ENCODE peak calls at places on chromosome 1, in five cellular contexts. V, K, P, W and O are unnamed samples.

GRCh38 chr1:44328767-44329416 is 26.2 kb downstream of the ERI3 start:
- DNase-seq in W (no peak), P (no peak), V (no peak), K (no peak), O (no peak)

GRCh38 chr1:108747128-108747827 is 804 bp downstream of the STXBP3 start:
- DNase-seq in P (peak; percentile 79), W (peak; percentile 66), K (peak; percentile 25), V (peak; percentile 79), O (peak; percentile 16)

GRCh38 chr1:239718997-239719628 is 332.7 kb downstream of the CHRM3 start:
- DNase-seq in P (no peak), V (no peak), W (no peak), K (peak; percentile 38), O (no peak)

GRCh38 chr1:186828612-186829542 is at the start of gene PLA2G4A:
- DNase-seq in W (peak; percentile 38), K (no peak), P (no peak), V (peak; percentile 47), O (no peak)

GRCh38 chr1:94094466-94095111 is 26.4 kb downstream of the ABCA4 start:
- DNase-seq in K (no peak), P (peak; percentile 85), V (peak; percentile 61), W (no peak), O (no peak)

GRCh38 chr1:171142451-171143121 is 42.5 kb upstream of the FMO2 start:
- DNase-seq in K (no peak), V (peak; percentile 12), P (no peak), W (no peak), O (no peak)

GRCh38 chr1:200039849-200040479 is 12.5 kb downstream of the NR5A2 start:
- DNase-seq in V (no peak), W (no peak), P (no peak), K (no peak), O (no peak)

GRCh38 chr1:2046225-2046917 is 3.8 kb upstream of the PRKCZ start:
- DNase-seq in W (peak; percentile 90), V (peak; percentile 51), P (peak; percentile 82), K (no peak), O (no peak)

GRCh38 chr1:211928222-211928856 is 97.8 kb upstream of the LPGAT1 start:
- DNase-seq in W (peak; percentile 40), P (no peak), K (no peak), V (peak; percentile 68), O (no peak)

GRCh38 chr1:192793983-192794767 is 14.7 kb upstream of the RGS2 start:
- DNase-seq in K (no peak), W (no peak), V (no peak), P (no peak), O (no peak)

GRCh38 chr1:23563755-23564374 is 4.6 kb upstream of the ID3 start:
- DNase-seq in K (no peak), W (no peak), P (no peak), V (no peak), O (no peak)

GRCh38 chr1:71193153-71193552 is 112.3 kb upstream of the ZRANB2 start:
- DNase-seq in K (no peak), P (no peak), W (no peak), V (no peak), O (no peak)

GRCh38 chr1:89363638-89364536 is at the start of gene GBP6:
- DNase-seq in P (peak; percentile 60), K (no peak), W (no peak), V (no peak), O (no peak)

GRCh38 chr1:160672789-160673695 is 26.2 kb upstream of the SLAMF1 start:
- DNase-seq in P (no peak), V (no peak), W (no peak), K (no peak), O (no peak)

GRCh38 chr1:160669802-160670201 is 23.0 kb upstream of the SLAMF1 start:
- DNase-seq in P (no peak), V (no peak), W (no peak), K (no peak), O (no peak)

GRCh38 chr1:160672118-160672517 is 25.3 kb upstream of the SLAMF1 start:
- DNase-seq in K (no peak), V (no peak), W (no peak), P (no peak), O (no peak)

GRCh38 chr1:160670701-160671100 is 23.9 kb upstream of the SLAMF1 start:
- DNase-seq in V (no peak), K (no peak), P (no peak), W (no peak), O (no peak)

DNA sequence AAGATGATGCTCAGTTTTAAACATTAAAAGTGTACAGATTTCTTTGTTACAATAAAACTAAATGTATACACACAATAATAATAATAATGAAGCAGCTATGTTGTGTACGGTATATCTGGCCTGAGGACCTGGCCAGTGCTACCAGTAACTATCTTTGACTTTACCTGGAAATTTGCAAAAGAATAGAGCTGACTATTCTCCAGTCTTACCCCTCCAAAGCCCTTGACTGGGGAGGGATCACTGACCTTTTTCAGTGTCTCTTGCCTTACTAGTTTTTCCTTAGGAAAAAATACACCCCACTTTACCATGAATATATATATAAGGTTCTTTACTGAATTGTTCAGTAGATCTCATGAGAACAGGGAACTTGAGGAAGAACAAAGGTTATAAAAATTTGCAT is 24.8 kb upstream of the SLAMF1 start:
- DNase-seq in K (no peak), V (no peak), W (no peak), P (no peak), O (no peak)
- H3K4me3 ChIP-seq in K (no peak overlapping the region), V (no peak overlapping the region), W (no peak overlapping the region), P (no peak overlapping the region), O (no peak overlapping the region)

GRCh38 chr1:76012341-76013208 is 62.0 kb upstream of the ST6GALNAC3 start:
- DNase-seq in K (no peak), W (no peak), V (no peak), P (no peak), O (no peak)
- H3K4me1 ChIP-seq in K (no peaks in the 10 kb centered on the region), W (no peaks in the 10 kb centered on the region), V (no peaks in the 10 kb centered on the region), P (no peaks in the 10 kb centered on the region), O (no peaks in the 10 kb centered on the region)

DNA sequence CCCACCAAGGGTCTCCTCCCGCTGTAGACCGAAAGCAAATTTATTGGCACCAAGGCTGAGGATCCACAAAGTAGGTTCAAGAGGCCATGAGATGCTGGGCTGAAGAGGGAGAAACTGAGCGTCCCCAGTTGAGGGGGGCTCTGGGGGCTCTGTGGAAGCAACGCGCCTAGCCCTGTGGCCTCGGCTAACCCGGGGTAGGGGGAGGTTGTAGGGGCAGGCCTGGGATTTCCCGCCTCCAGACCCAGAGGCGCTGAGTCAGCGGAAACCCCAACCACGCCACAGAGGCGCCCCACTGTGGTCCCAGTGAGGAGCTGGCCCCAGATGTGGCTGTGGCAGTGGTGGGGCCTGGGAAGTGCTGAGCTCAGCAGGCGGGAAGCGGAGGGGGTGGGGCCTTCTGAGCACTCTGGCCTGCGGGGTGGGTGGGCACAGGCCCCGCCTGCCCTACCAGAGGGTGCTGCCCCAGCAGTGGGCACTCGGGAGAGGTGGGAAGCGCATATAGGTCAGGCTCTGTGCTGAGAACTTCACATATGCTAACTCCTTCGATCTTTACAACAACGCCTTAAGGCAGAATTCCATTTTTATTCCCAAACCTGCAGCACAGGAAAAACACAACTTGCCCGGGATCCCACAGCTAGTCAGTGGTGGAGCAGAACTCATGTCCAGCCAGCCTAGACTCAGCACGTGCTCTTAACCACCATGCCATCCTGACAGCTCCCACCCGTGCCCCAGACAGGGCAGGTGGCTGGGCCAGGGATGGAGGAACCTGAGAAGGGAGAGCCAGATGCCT is 1.5 kb upstream of the COL16A1 start:
- DNase-seq in P (peak; percentile 77), V (peak; percentile 19), W (peak; percentile 60), K (peak; percentile 22), O (peak; percentile 52)
- H3K4me3 ChIP-seq in P (peak overlapping the region; percentile 12), V (no peak overlapping the region), W (peak overlapping the region; percentile 51), K (no peak overlapping the region), O (no peak overlapping the region)

GRCh38 chr1:26887125-26887524 is 3.0 kb downstream of the GPN2 start:
- DNase-seq in P (no peak), W (no peak), K (peak; percentile 25), V (no peak), O (no peak)
- H3K4me1 ChIP-seq in P (peaks cover 21% of the 10 kb centered on the region), W (peaks cover 20% of the 10 kb centered on the region), K (peaks cover 19% of the 10 kb centered on the region), V (peaks cover 6% of the 10 kb centered on the region), O (peaks cover 13% of the 10 kb centered on the region)

GRCh38 chr1:9127395-9128160 is 1.3 kb downstream of the GPR157 start:
- DNase-seq in V (no peak), W (no peak), K (no peak), P (no peak), O (no peak)
- H3K4me3 ChIP-seq in V (peak overlapping the region; percentile 69), W (peak overlapping the region; percentile 69), K (peak overlapping the region; percentile 63), P (peak overlapping the region; percentile 65), O (peak overlapping the region; percentile 68)

GRCh38 chr1:25694591-25695007 is 78.0 kb downstream of the MAN1C1 start:
- DNase-seq in K (no peak), W (no peak), P (no peak), V (no peak), O (no peak)
- H3K4me1 ChIP-seq in K (peaks cover 33% of the 10 kb centered on the region), W (peaks cover 13% of the 10 kb centered on the region), P (peaks cover 61% of the 10 kb centered on the region), V (no peaks in the 10 kb centered on the region), O (peaks cover 6% of the 10 kb centered on the region)

GRCh38 chr1:156659994-156660751 is 17.0 kb downstream of the NES start:
- DNase-seq in W (peak; percentile 92), V (peak; percentile 78), P (peak; percentile 98), K (peak; percentile 88), O (peak; percentile 83)
- H3K4me3 ChIP-seq in W (peak overlapping the region; percentile 17), V (no peak overlapping the region), P (peak overlapping the region; percentile 42), K (peak overlapping the region; percentile 36), O (no peak overlapping the region)

DNA sequence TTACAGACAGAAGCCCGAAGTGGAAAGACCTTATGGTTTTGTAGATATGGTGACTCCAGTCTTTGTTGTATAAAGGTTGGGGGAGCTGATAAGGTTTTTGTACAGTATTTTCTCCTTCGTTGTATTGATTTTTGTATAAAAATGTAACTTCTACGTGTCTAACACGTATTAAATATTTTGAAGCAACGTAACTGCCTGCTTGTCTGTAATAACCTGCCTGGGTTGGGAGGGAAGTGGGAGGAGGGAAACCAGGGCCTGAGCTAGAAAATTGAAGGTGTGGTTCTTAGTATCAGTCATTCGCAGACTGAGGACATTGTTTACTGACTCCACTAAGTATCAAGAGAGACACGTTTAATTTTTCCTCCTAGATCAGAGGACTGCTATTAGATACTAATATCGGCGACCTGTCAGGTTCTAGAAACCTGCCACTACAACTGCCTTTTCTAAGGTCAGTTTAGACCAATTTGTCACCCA is 2.2 kb downstream of the IER5 start:
- DNase-seq in P (no peak), W (no peak), V (no peak), K (peak; percentile 35), O (peak; percentile 24)
- H3K4me1 ChIP-seq in P (peaks cover 67% of the 10 kb centered on the region), W (peaks cover 6% of the 10 kb centered on the region), V (peaks cover 2% of the 10 kb centered on the region), K (peaks cover 22% of the 10 kb centered on the region), O (peaks cover 11% of the 10 kb centered on the region)

DNA sequence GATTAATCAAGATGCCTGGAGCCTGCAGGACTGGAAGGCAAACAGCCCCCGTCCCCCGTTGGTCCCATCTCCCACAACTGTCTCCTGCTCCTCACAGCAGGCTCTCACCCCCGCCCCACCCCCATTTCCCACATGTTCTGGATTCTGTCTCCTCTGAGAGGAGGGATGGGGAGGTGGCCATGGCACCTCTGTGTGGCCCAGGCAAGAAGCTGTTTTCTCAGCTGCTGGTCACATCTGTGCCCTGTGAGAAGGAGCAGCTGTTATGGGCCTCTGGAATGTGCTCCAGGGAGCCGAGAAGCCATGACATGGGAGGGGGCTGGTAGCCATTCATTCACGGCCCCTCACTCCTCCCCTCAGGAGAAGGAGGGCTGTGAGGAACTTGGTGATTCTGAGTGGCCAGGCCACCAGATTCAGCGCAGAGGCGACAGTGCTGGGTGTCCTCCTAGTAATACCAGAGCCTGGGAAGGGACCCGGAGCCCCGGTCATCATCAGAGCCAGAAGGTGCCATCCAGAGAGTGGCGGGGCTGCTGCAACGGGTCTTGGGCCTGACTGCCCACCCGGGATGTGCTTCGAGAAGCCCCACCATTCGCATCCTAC is 1.4 kb downstream of the NES start:
- DNase-seq in P (no peak), W (no peak), V (no peak), K (no peak), O (no peak)
- H3K4me3 ChIP-seq in P (peak overlapping the region; percentile 69), W (peak overlapping the region; percentile 47), V (peak overlapping the region; percentile 33), K (no peak overlapping the region), O (no peak overlapping the region)

GRCh38 chr1:109789771-109790170 is 26.0 kb upstream of the EPS8L3 start:
- DNase-seq in V (no peak), P (no peak), K (no peak), W (peak; percentile 19), O (no peak)
- H3K4me1 ChIP-seq in V (no peaks in the 10 kb centered on the region), P (peaks cover 65% of the 10 kb centered on the region), K (peaks cover 63% of the 10 kb centered on the region), W (peaks cover 46% of the 10 kb centered on the region), O (peaks cover 61% of the 10 kb centered on the region)